ENCODE peak calls at places on chromosomes 3 and 15, in four cellular contexts. D is heart left ventricle, Q is pancreas, B is adrenal gland. Y is an unnamed sample.

GRCh38 chr3:126952983-126953660 is 29.8 kb upstream of the PLXNA1 start:
- DNase-seq in B (no peak), Q (no peak), D (no peak), Y (peak; percentile 39)

GRCh38 chr3:4413467-4413866 is 53.6 kb downstream of the SUMF1 start:
- DNase-seq in D (no peak), Q (no peak), B (no peak), Y (no peak)

GRCh38 chr15:91338763-91339162 is 238.7 kb downstream of the SV2B start:
- DNase-seq in Q (no peak), D (no peak), B (peak; percentile 22), Y (no peak)

GRCh38 chr3:188051801-188052228 is 102.1 kb upstream of the LPP start:
- DNase-seq in Q (no peak), D (peak; percentile 54), B (peak; percentile 84), Y (peak; percentile 86)

GRCh38 chr3:55519016-55519415 is 31.9 kb upstream of the WNT5A start:
- DNase-seq in D (no peak), B (no peak), Q (no peak), Y (no peak)

GRCh38 chr3:48222616-48223513 is at the start of gene CAMP:
- DNase-seq in D (peak; percentile 44), Q (peak; percentile 74), B (peak; percentile 70), Y (peak; percentile 65)

GRCh38 chr3:168467085-168467714 is 371.5 kb upstream of the GOLIM4 start:
- DNase-seq in B (no peak), Q (no peak), D (peak; percentile 19), Y (no peak)

GRCh38 chr15:25733856-25734679 is 129.1 kb downstream of the ATP10A start:
- DNase-seq in Q (no peak), B (peak; percentile 52), D (no peak), Y (no peak)

GRCh38 chr3:119783883-119784282 is 2.0 kb downstream of the NR1I2 start:
- DNase-seq in B (no peak), Q (no peak), D (no peak), Y (no peak)

GRCh38 chr15:35784745-35785144 is 238.8 kb upstream of the DPH6 start:
- DNase-seq in D (no peak), B (no peak), Q (no peak), Y (no peak)

DNA sequence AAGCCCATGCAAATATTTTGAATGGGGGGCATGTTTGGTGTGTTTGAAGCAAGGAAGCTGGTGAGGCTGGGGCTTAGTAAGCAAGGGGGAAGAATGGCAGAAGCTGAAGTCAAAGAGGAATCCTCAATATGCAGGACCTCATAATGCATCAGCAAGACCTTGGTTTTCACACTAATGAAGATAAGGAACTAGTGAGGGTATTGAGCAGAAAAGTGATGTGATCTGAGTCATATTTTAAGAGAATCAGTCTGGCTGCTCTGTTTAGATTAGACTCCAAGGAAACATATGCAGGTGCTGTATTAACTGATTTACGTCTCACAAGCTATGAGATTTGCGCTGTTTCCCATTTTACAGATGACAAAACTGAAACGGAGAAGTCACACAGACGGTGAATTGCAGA is 64.6 kb downstream of the COL8A1 start:
- DNase-seq in D (no peak), Q (no peak), B (no peak), Y (no peak)
- H3K4me3 ChIP-seq in D (no peak overlapping the region), Q (no peak overlapping the region), B (no peak overlapping the region), Y (no peak overlapping the region)

GRCh38 chr15:20348900-20349773 is 192.5 kb downstream of the GOLGA6L6 start:
- DNase-seq in Q (no peak), B (peak; percentile 15), D (peak; percentile 25), Y (peak; percentile 18)
- H3K9me3 ChIP-seq in Q (no peaks in the 10 kb centered on the region), B (no peaks in the 10 kb centered on the region), D (peaks cover 25% of the 10 kb centered on the region), Y (no peaks in the 10 kb centered on the region)

GRCh38 chr15:56959318-56959648 is 40.8 kb downstream of the TCF12 start:
- DNase-seq in B (no peak), D (no peak), Q (no peak), Y (no peak)
- H3K4me3 ChIP-seq in B (no peak overlapping the region), D (no peak overlapping the region), Q (no peak overlapping the region), Y (no peak overlapping the region)

DNA sequence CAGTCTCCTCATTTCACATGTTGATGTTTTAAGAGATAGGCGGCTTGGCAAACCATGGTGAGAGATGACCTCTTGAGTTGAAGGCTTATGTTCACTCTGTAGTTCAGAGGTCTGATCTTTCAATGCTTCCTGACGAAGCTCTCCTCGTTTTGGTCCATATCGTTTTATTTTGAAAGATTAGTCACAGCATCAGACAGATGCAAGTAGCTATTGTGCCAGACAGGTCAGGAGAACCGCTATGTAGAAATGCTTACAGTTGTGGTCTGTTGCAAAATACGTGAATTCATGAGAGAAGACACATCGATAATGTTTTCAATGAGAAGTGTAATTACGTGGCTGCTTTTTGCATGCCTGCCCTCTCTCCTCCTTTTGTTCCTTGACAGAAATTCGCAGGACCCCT is 47.5 kb downstream of the CHL1 start:
- DNase-seq in D (no peak), B (no peak), Q (no peak), Y (no peak)
- H3K9me3 ChIP-seq in D (no peaks in the 10 kb centered on the region), B (no peaks in the 10 kb centered on the region), Q (no peaks in the 10 kb centered on the region), Y (no peaks in the 10 kb centered on the region)

GRCh38 chr15:83747718-83748110 is 93.8 kb downstream of the ADAMTSL3 start:
- DNase-seq in B (no peak), D (no peak), Q (no peak), Y (no peak)
- H3K4me3 ChIP-seq in B (no peak overlapping the region), D (no peak overlapping the region), Q (no peak overlapping the region), Y (peak overlapping the region; percentile 22)

DNA sequence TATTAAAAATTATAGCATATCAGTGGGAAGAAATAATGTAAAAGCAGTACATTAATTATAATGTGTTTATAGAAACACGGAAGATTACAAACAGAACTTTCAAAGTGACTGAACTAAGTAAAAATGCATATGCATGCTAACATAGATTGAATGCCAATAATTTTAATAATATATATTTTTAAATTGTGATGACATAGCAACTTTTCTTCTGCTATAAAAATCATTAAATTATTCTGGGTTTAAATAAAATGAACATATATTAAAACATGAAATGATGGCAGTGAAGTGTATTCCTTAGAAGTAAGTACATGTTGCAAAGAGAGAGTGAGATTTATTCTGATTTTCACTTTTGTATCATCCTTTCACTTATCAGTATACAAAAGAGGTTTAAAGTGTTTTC is 128.9 kb downstream of the CHL1 start:
- DNase-seq in Q (no peak), D (no peak), B (no peak), Y (no peak)
- H3K9me3 ChIP-seq in Q (no peaks in the 10 kb centered on the region), D (no peaks in the 10 kb centered on the region), B (no peaks in the 10 kb centered on the region), Y (no peaks in the 10 kb centered on the region)

GRCh38 chr3:128006061-128006470 is 46.2 kb upstream of the SEC61A1 start:
- DNase-seq in D (no peak), B (no peak), Q (no peak), Y (no peak)
- H3K4me3 ChIP-seq in D (no peak overlapping the region), B (no peak overlapping the region), Q (no peak overlapping the region), Y (no peak overlapping the region)

GRCh38 chr3:187051066-187051465 is 88.2 kb downstream of the RPL39L start:
- DNase-seq in B (no peak), Q (no peak), D (no peak), Y (no peak)
- H3K9me3 ChIP-seq in B (no peaks in the 10 kb centered on the region), Q (no peaks in the 10 kb centered on the region), D (peaks cover 13% of the 10 kb centered on the region), Y (peaks cover 8% of the 10 kb centered on the region)

DNA sequence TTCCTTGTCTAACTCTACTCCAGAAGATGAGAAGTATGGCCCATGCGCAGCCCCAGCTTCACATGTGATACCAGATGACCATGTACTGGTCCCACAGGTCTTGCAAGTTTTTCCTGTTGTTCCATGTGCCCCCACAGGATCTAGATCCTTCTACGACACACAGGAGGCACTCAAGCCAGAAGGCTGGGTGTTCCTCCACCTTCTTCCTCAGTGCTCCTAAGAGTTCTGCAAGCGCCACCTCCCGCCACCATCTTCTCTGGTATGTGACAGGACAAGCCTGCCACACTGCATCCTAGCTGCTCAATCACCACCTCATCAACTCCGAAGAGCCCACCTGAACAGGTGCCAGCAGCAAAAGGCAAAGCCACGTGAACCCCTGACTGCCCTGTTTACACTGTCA is 43.1 kb downstream of the XXYLT1 start:
- DNase-seq in D (no peak), B (no peak), Q (peak; percentile 40), Y (no peak)
- H3K4me3 ChIP-seq in D (no peak overlapping the region), B (no peak overlapping the region), Q (no peak overlapping the region), Y (no peak overlapping the region)